ENCODE peak calls at places on chromosomes 12 and 14, in nine cellular contexts. J is astrocyte of the spinal cord, Y is kidney epithelial cell, Q is stomach, R is lower lobe of right lung, S is IMR-90, Z is lung, P is GM06990, O is AG04450. T is an unnamed sample.

GRCh38 chr12:84276215-84276614 is 636.4 kb downstream of the SLC6A15 start:
- DNase-seq in J (no peak), Y (no peak), Q (no peak), R (no peak), S (peak), Z (no peak), P (no peak), O (no peak), T (no peak)

GRCh38 chr14:73814158-73814557 is 37.5 kb upstream of the PTGR2 start:
- DNase-seq in J (no peak), Y (no peak), Q (no peak), R (no peak), S (no peak), Z (no peak), P (no peak), O (no peak), T (no peak)

GRCh38 chr14:88013750-88014349 is 8.9 kb downstream of the GPR65 start:
- DNase-seq in J (peak), Y (no peak), Q (peak), R (peak), S (peak), Z (peak), P (no peak), O (peak), T (peak)

GRCh38 chr12:29103539-29103974 is 45.5 kb upstream of the FAR2 start:
- DNase-seq in J (no peak), Y (no peak), Q (no peak), R (no peak), S (no peak), Z (no peak), P (peak), O (no peak), T (no peak)

GRCh38 chr14:65229431-65230286 is 127.3 kb upstream of the MAX start:
- DNase-seq in J (peak), Y (no peak), Q (peak), R (peak), S (no peak), Z (no peak), P (no peak), O (no peak), T (peak)

GRCh38 chr12:13377698-13378097 is 181.2 kb downstream of the EMP1 start:
- DNase-seq in J (no peak), Y (no peak), Q (no peak), R (no peak), S (no peak), Z (no peak), P (no peak), O (no peak), T (no peak)

GRCh38 chr14:99363616-99364290 is 91.8 kb upstream of the BCL11B start:
- DNase-seq in J (no peak), Y (no peak), Q (no peak), R (no peak), S (no peak), Z (no peak), P (no peak), O (no peak), T (peak)

GRCh38 chr12:51393676-51394545 is 2.7 kb upstream of the GALNT6 start:
- DNase-seq in J (peak), Y (peak), Q (no peak), R (no peak), S (peak), Z (no peak), P (peak), O (peak), T (no peak)

GRCh38 chr12:54984602-54985376 is at the start of gene TESPA1:
- DNase-seq in J (no peak), Y (no peak), Q (peak), R (peak), S (no peak), Z (peak), P (peak), O (no peak), T (no peak)

GRCh38 chr12:50699940-50700339 is 64.0 kb upstream of the ATF1 start:
- DNase-seq in J (no peak), Y (no peak), Q (no peak), R (no peak), S (no peak), Z (no peak), P (no peak), O (no peak), T (no peak)

GRCh38 chr12:121536058-121536928 is 44.5 kb downstream of the KDM2B start:
- DNase-seq in J (peak), Y (peak), Q (peak), R (peak), S (peak), Z (peak), P (peak), O (peak), T (peak)

GRCh38 chr12:120055639-120056038 is 60.9 kb downstream of the RAB35 start:
- DNase-seq in J (no peak), Y (no peak), Q (no peak), R (no peak), S (no peak), Z (no peak), P (no peak), O (no peak), T (no peak)

GRCh38 chr14:100067971-100068959 is 3.0 kb downstream of the EVL start:
- DNase-seq in J (no peak), Y (no peak), Q (peak), R (peak), S (peak), Z (peak), P (peak), O (no peak), T (no peak)

GRCh38 chr12:40693503-40693863 is 1.2 kb downstream of the CNTN1 start:
- DNase-seq in J (peak), Y (no peak), Q (no peak), R (peak), S (no peak), Z (peak), P (no peak), O (no peak), T (peak)

GRCh38 chr14:89040438-89041244 is 216.2 kb downstream of the TTC8 start:
- DNase-seq in J (peak), Y (peak), Q (peak), R (peak), S (peak), Z (peak), P (peak), O (peak), T (peak)
- TF ChIP-seq CTCF in J (peak), Y (peak), Q (peak), R (peak), S (peak), Z (peak), P (peak), O (peak), T (peak)

GRCh38 chr12:10716277-10716676 is 6.8 kb downstream of the YBX3 start:
- DNase-seq in J (no peak), Y (no peak), Q (no peak), R (no peak), S (no peak), Z (no peak), P (no peak), O (no peak), T (no peak)
- H3K4me3 ChIP-seq in J (no peak), Y (no peak), Q (peak), R (no peak), S (peak), Z (no peak), P (no peak), O (peak), T (no peak)

DNA sequence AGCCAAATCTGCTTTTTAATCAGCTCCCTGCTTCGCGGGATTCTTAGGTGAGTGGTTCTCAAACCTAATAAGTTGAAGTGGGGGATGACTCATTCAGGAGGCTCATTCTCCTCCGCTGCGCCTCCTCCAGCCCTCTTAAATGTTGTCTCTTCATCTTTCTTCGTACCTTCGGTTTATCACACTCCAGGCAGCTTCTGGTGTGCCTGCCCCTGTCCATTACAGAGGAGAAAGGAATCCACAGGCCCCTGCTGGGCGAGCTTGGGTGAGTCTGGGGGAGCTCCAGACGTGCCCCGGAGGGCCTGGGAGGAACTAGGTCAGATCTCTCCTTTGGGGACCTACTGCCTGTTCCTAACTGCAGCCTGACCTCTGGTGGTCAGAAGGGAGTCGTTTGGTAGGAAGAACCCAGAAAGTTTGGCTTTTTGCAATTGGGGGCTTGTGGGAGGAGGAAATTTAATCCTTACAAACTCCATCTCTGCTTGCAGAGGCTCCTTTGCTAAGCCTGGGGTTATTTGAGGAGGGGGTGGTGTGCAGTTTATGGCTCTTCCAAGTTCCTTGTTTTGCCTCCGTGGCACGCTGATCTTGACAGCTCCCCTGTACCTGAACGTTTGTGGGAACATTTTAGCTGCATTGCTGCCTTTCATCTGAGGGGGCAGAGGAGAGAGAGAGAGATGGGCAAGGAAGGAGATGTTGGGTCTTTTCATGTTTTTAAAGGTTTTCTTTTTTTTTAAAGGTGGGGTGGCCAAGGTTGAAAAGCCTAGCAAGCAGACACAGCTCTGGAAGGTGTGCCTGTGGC is 84.1 kb upstream of the GNG2 start:
- DNase-seq in J (peak), Y (peak), Q (no peak), R (no peak), S (peak), Z (peak), P (peak), O (peak), T (peak)
- TF ChIP-seq CTCF in J (peak), Y (peak), Q (peak), R (peak), S (peak), Z (peak), P (peak), O (peak), T (peak)

GRCh38 chr14:55071870-55072640 is 20.6 kb downstream of the MAPK1IP1L start:
- DNase-seq in J (peak), Y (peak), Q (no peak), R (no peak), S (peak), Z (no peak), P (peak), O (no peak), T (no peak)
- H3K4me3 ChIP-seq in J (no peak), Y (no peak), Q (no peak), R (no peak), S (no peak), Z (no peak), P (no peak), O (no peak), T (no peak)

GRCh38 chr12:132918680-132919079 is 31.3 kb upstream of the CHFR start:
- DNase-seq in J (no peak), Y (no peak), Q (no peak), R (no peak), S (no peak), Z (no peak), P (no peak), O (no peak), T (no peak)

GRCh38 chr12:132922676-132923075 is 33.4 kb downstream of the ZNF605 start:
- DNase-seq in J (no peak), Y (no peak), Q (no peak), R (no peak), S (no peak), Z (no peak), P (no peak), O (no peak), T (no peak)

GRCh38 chr12:132923356-132923909 is 32.7 kb downstream of the ZNF605 start:
- DNase-seq in J (no peak), Y (no peak), Q (no peak), R (no peak), S (no peak), Z (no peak), P (no peak), O (no peak), T (no peak)

GRCh38 chr12:132924356-132924755 is 31.8 kb downstream of the ZNF605 start:
- DNase-seq in J (no peak), Y (no peak), Q (no peak), R (no peak), S (no peak), Z (no peak), P (no peak), O (no peak), T (no peak)

GRCh38 chr12:132921685-132922084 is 34.3 kb upstream of the CHFR start:
- DNase-seq in J (no peak), Y (no peak), Q (no peak), R (no peak), S (no peak), Z (no peak), P (no peak), O (no peak), T (no peak)
- TF ChIP-seq CTCF in J (no peak), Y (peak), Q (no peak), R (no peak), S (no peak), Z (no peak), P (no peak), O (no peak), T (peak)

GRCh38 chr12:24928131-24928530 is 20.8 kb downstream of the BCAT1 start:
- DNase-seq in J (no peak), Y (no peak), Q (no peak), R (no peak), S (no peak), Z (no peak), P (no peak), O (no peak), T (peak)

GRCh38 chr12:24933694-24934407 is 15.1 kb downstream of the BCAT1 start:
- DNase-seq in J (no peak), Y (no peak), Q (no peak), R (no peak), S (no peak), Z (no peak), P (no peak), O (no peak), T (no peak)

GRCh38 chr12:24929953-24930352 is 18.9 kb downstream of the BCAT1 start:
- DNase-seq in J (no peak), Y (no peak), Q (no peak), R (no peak), S (no peak), Z (no peak), P (no peak), O (no peak), T (no peak)

GRCh38 chr12:24937553-24938244 is 11.2 kb downstream of the BCAT1 start:
- DNase-seq in J (peak), Y (no peak), Q (no peak), R (no peak), S (peak), Z (no peak), P (no peak), O (no peak), T (no peak)

DNA sequence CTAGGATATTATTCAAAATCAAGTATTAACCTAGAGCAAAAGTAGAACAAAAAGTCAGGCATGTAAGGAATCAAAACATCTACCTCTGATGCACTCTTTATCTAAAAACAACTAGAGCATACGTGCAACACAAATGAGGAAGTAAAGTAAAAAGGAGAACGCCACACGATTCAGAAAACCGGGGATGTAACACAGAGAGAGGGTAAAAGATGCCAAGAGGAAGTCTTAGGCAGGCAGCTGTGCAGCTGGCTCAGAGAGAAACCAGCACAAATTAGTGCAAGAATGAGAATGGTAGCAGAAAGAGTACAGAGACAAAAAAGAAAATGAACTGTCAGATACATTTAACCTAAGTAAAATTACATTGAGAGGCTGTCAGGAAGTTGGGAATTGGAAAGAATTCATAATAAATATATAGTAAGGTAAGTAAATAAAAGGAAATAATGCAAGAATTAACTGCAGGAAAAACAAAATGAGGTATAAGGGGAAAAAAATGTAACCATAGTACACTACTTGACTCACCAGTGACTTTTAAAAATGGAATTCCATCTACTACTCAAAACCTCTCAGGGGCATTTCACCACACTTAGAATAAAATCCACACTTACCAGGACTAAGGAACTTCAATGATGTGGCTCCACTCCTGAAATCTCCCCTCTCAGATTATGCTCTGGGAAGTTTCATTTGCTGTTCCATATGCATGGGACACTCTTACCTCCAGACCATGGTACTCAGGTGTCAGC is 17.1 kb downstream of the BCAT1 start:
- DNase-seq in J (no peak), Y (no peak), Q (no peak), R (no peak), S (peak), Z (no peak), P (no peak), O (no peak), T (no peak)
- H3K4me3 ChIP-seq in J (no peak), Y (no peak), Q (no peak), R (no peak), S (no peak), Z (no peak), P (no peak), O (no peak), T (no peak)

GRCh38 chr12:263574-263973 is 938 bp upstream of the SLC6A13 start:
- DNase-seq in J (peak), Y (peak), Q (no peak), R (no peak), S (peak), Z (no peak), P (no peak), O (no peak), T (no peak)
- TF ChIP-seq CTCF in J (no peak), Y (no peak), Q (no peak), R (no peak), S (no peak), Z (no peak), P (no peak), O (no peak), T (no peak)

GRCh38 chr14:61625171-61625570 is 70.1 kb upstream of the HIF1A start:
- DNase-seq in J (peak), Y (no peak), Q (no peak), R (no peak), S (peak), Z (no peak), P (no peak), O (no peak), T (no peak)
- H3K4me3 ChIP-seq in J (no peak), Y (no peak), Q (no peak), R (no peak), S (no peak), Z (no peak), P (no peak), O (no peak), T (no peak)

GRCh38 chr14:104751539-104752337 is 1.2 kb upstream of the SIVA1 start:
- DNase-seq in J (no peak), Y (no peak), Q (no peak), R (no peak), S (no peak), Z (no peak), P (no peak), O (no peak), T (no peak)
- TF ChIP-seq CTCF in J (no peak), Y (no peak), Q (no peak), R (no peak), S (no peak), Z (no peak), P (no peak), O (no peak), T (no peak)

GRCh38 chr12:31021181-31021580 is 52.5 kb upstream of the DDX11 start:
- DNase-seq in J (no peak), Y (no peak), Q (no peak), R (no peak), S (no peak), Z (no peak), P (no peak), O (no peak), T (no peak)
- H3K4me3 ChIP-seq in J (no peak), Y (no peak), Q (no peak), R (no peak), S (no peak), Z (no peak), P (no peak), O (no peak), T (no peak)